ENCODE peak calls at places on chromosomes 4 and X, in six cellular contexts. R is LHCN-M2; I is NAMALWA; B is iris pigment epithelial cell; E is stimulated activated CD8-positive, alpha-beta memory T cell treated with anti-CD3 and anti-CD28 coated beads, Interleukin-7, amount 100 ng/mL, for 4 hours; N is transverse colon. F is an unnamed sample.
A peak's percentile ranks its signal among the peaks of the same experiment; 100 is the strongest.

GRCh38 chrX:24117288-24117687 is 32.2 kb upstream of the ZFX start:
- DNase-seq in R (peak; percentile 55), I (no peak), B (peak; percentile 81), E (no peak), N (no peak), F (peak; percentile 39)

GRCh38 chr4:186691396-186691795 is 32.3 kb downstream of the FAT1 start:
- DNase-seq in R (no peak), I (no peak), B (no peak), E (no peak), N (no peak), F (no peak)

GRCh38 chr4:89939464-89939863 is 44.8 kb downstream of the MMRN1 start:
- DNase-seq in R (no peak), I (no peak), B (no peak), E (no peak), N (no peak), F (no peak)

GRCh38 chr4:42302348-42302747 is 94.9 kb upstream of the SHISA3 start:
- DNase-seq in R (no peak), I (peak; percentile 48), B (no peak), E (no peak), N (no peak), F (no peak)

GRCh38 chr4:43277003-43277402 is 384.5 kb downstream of the GRXCR1 start:
- DNase-seq in R (peak; percentile 62), I (no peak), B (peak; percentile 49), E (no peak), N (no peak), F (peak; percentile 4)

GRCh38 chr4:177047851-177048174 is 255.1 kb upstream of the VEGFC start:
- DNase-seq in R (peak; percentile 39), I (no peak), B (peak; percentile 24), E (no peak), N (no peak), F (no peak)

GRCh38 chrX:121179972-121180371 is 132.6 kb downstream of the GLUD2 start:
- DNase-seq in R (no peak), I (no peak), B (no peak), E (no peak), N (no peak), F (no peak)

GRCh38 chr4:47550899-47551548 is 65.9 kb downstream of the ATP10D start:
- DNase-seq in R (no peak), I (no peak), B (peak; percentile 38), E (no peak), N (no peak), F (no peak)

GRCh38 chr4:22434895-22435294 is 81.0 kb downstream of the ADGRA3 start:
- DNase-seq in R (peak; percentile 55), I (peak; percentile 42), B (peak; percentile 76), E (no peak), N (peak; percentile 30), F (no peak)

GRCh38 chr4:48445704-48446103 is 37.4 kb upstream of the SLC10A4 start:
- DNase-seq in R (peak; percentile 9), I (peak; percentile 47), B (peak; percentile 14), E (no peak), N (no peak), F (no peak)

GRCh38 chr4:64724689-64725088 is 315.4 kb upstream of the TECRL start:
- DNase-seq in R (no peak), I (no peak), B (no peak), E (no peak), N (no peak), F (no peak)

GRCh38 chrX:119189586-119189985 is 46.5 kb upstream of the PGRMC1 start:
- DNase-seq in R (peak; percentile 32), I (no peak), B (no peak), E (no peak), N (no peak), F (no peak)

GRCh38 chrX:12554206-12554605 is 237.0 kb upstream of the PRPS2 start:
- DNase-seq in R (no peak), I (no peak), B (no peak), E (no peak), N (no peak), F (no peak)

GRCh38 chr4:113882668-113883067 is 96.8 kb downstream of the ARSJ start:
- DNase-seq in R (peak; percentile 16), I (no peak), B (peak; percentile 27), E (no peak), N (no peak), F (peak; percentile 13)

GRCh38 chr4:41751325-41752061 is 3.0 kb upstream of the PHOX2B start:
- DNase-seq in R (no peak), I (no peak), B (no peak), E (no peak), N (no peak), F (no peak)

GRCh38 chr4:76441881-76442280 is 6.9 kb downstream of the SHROOM3 start:
- DNase-seq in R (no peak), I (no peak), B (no peak), E (no peak), N (no peak), F (no peak)

GRCh38 chrX:33855251-33855650 is 276.9 kb downstream of the FAM47A start:
- DNase-seq in R (no peak), I (no peak), B (no peak), E (no peak), N (no peak), F (no peak)

GRCh38 chr4:186144596-186145569 is 40.4 kb downstream of the FAM149A start:
- DNase-seq in R (peak; percentile 37), I (no peak), B (peak; percentile 71), E (no peak), N (peak; percentile 55), F (no peak)

GRCh38 chr4:37603711-37604110 is 82.5 kb downstream of the RELL1 start:
- DNase-seq in R (no peak), I (no peak), B (no peak), E (no peak), N (no peak), F (no peak)

GRCh38 chrX:140762061-140762460 is 52.5 kb downstream of the LINC00632 start:
- DNase-seq in R (peak; percentile 63), I (peak; percentile 66), B (peak; percentile 78), E (no peak), N (peak; percentile 13), F (no peak)

GRCh38 chrX:18160369-18160768 is 60.3 kb downstream of the BEND2 start:
- DNase-seq in R (no peak), I (no peak), B (no peak), E (no peak), N (no peak), F (no peak)

GRCh38 chrX:39855748-39856129 is 242.0 kb downstream of the BCOR start:
- DNase-seq in R (peak; percentile 66), I (peak; percentile 36), B (no peak), E (peak; percentile 78), N (peak; percentile 62), F (no peak)

GRCh38 chr4:77158487-77158861 is 1.5 kb downstream of the CCNG2 start:
- DNase-seq in R (no peak), I (no peak), B (peak; percentile 45), E (no peak), N (no peak), F (no peak)

GRCh38 chr4:48792348-48793006 is 12.4 kb upstream of the FRYL start:
- DNase-seq in R (no peak), I (no peak), B (peak; percentile 15), E (peak; percentile 6), N (no peak), F (no peak)

GRCh38 chrX:23389196-23389792 is 54.6 kb downstream of the PTCHD1 start:
- DNase-seq in R (no peak), I (no peak), B (no peak), E (no peak), N (no peak), F (no peak)

GRCh38 chrX:155132110-155132509 is 60.8 kb downstream of the BRCC3 start:
- DNase-seq in R (no peak), I (no peak), B (no peak), E (no peak), N (no peak), F (no peak)